ENCODE peak calls at places on chromosome 10, in six cellular contexts. M is hepatocyte, B is transverse colon, J is fibroblast of lung, C is spleen, H is lower lobe of right lung. V is an unnamed sample.
A peak's percentile ranks its signal among the peaks of the same experiment; 100 is the strongest.

GRCh38 chr10:49161411-49161997 is 26.7 kb downstream of the TMEM273 start:
- DNase-seq in M (peak; percentile 45), B (no peak), J (peak; percentile 66), C (no peak), H (no peak), V (no peak)

GRCh38 chr10:44564801-44565200 is 179.9 kb upstream of the CXCL12 start:
- DNase-seq in M (no peak), B (no peak), J (no peak), C (no peak), H (no peak), V (no peak)

GRCh38 chr10:70771311-70772194 is 13.6 kb downstream of the TBATA start:
- DNase-seq in M (no peak), B (no peak), J (no peak), C (peak; percentile 61), H (no peak), V (no peak)

GRCh38 chr10:112565434-112566053 is 118.5 kb downstream of the VTI1A start:
- DNase-seq in M (peak; percentile 81), B (peak; percentile 32), J (peak; percentile 59), C (no peak), H (no peak), V (no peak)

GRCh38 chr10:33146189-33146524 is 188.1 kb upstream of the ITGB1 start:
- DNase-seq in M (no peak), B (no peak), J (no peak), C (no peak), H (no peak), V (no peak)

GRCh38 chr10:57849726-57850357 is 417.9 kb downstream of the IPMK start:
- DNase-seq in M (peak; percentile 15), B (no peak), J (no peak), C (no peak), H (no peak), V (no peak)

GRCh38 chr10:117653170-117653515 is 110.6 kb downstream of the EMX2 start:
- DNase-seq in M (peak; percentile 81), B (no peak), J (peak; percentile 95), C (no peak), H (no peak), V (no peak)

GRCh38 chr10:98433881-98434732 is 12.6 kb downstream of the HPS1 start:
- DNase-seq in M (no peak), B (no peak), J (peak; percentile 81), C (no peak), H (no peak), V (no peak)

GRCh38 chr10:54800677-54801480 is at the start of gene PCDH15:
- DNase-seq in M (peak; percentile 57), B (no peak), J (peak; percentile 66), C (no peak), H (no peak), V (peak; percentile 3)

GRCh38 chr10:46290101-46290884 is 3.5 kb downstream of the ANTXRL start:
- DNase-seq in M (no peak), B (no peak), J (no peak), C (peak; percentile 54), H (no peak), V (no peak)

GRCh38 chr10:3532644-3533043 is 252.4 kb downstream of the KLF6 start:
- DNase-seq in M (no peak), B (no peak), J (peak; percentile 53), C (no peak), H (no peak), V (no peak)

GRCh38 chr10:117007080-117007479 is 2.1 kb upstream of the SHTN1 start:
- DNase-seq in M (no peak), B (no peak), J (peak; percentile 84), C (no peak), H (no peak), V (no peak)

GRCh38 chr10:72847681-72848080 is 45.9 kb upstream of the OIT3 start:
- DNase-seq in M (no peak), B (no peak), J (peak; percentile 21), C (no peak), H (no peak), V (no peak)

GRCh38 chr10:96693431-96693830 is 26.9 kb downstream of the PIK3AP1 start:
- DNase-seq in M (no peak), B (no peak), J (no peak), C (no peak), H (no peak), V (no peak)

GRCh38 chr10:96695366-96695765 is 24.9 kb downstream of the PIK3AP1 start:
- DNase-seq in M (no peak), B (no peak), J (no peak), C (no peak), H (no peak), V (no peak)

GRCh38 chr10:96697026-96697425 is 23.3 kb downstream of the PIK3AP1 start:
- DNase-seq in M (no peak), B (no peak), J (no peak), C (no peak), H (no peak), V (no peak)

GRCh38 chr10:96697438-96697837 is 22.9 kb downstream of the PIK3AP1 start:
- DNase-seq in M (no peak), B (no peak), J (no peak), C (no peak), H (no peak), V (no peak)

DNA sequence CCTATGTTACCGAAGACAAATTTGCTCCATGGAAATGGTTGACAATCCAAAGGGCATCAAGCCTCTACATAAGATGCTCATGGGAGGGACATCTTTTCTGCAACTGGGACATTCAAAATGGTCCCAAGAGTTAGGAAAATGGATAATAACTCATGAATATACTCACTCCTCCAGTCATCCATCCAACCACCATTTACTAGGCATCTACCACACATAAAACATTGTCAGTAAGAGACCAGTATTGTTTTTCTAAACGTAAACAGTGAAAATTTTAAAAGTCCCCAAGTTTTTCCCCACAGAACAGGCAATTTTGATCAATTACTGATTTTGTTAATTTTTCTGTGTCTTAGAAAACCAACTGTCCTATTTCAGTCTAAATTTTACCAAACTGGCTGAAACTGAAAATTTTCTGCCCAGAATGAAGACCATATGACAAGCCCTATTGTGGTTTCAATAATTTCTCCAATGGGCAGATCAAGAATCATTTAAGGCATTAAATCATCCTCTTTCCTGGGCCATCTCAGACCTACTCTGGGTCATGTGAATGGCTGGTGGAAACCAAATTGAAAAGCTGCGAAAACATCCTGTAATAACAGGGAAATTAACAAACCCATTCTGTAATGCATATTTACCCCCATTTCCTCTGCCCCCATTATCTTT is 24.2 kb downstream of the PIK3AP1 start:
- DNase-seq in M (no peak), B (no peak), J (no peak), C (no peak), H (no peak), V (no peak)
- H3K4me3 ChIP-seq in M (no peak overlapping the region), B (no peak overlapping the region), J (no peak overlapping the region), C (no peak overlapping the region), H (no peak overlapping the region), V (no peak overlapping the region)

GRCh38 chr10:7610017-7610416 is 56.7 kb downstream of the ITIH5 start:
- DNase-seq in M (no peak), B (no peak), J (no peak), C (no peak), H (no peak), V (no peak)

GRCh38 chr10:7606977-7607404 is 59.8 kb downstream of the ITIH5 start:
- DNase-seq in M (peak; percentile 58), B (no peak), J (no peak), C (no peak), H (no peak), V (no peak)

GRCh38 chr10:7610651-7611389 is 55.9 kb downstream of the ITIH5 start:
- DNase-seq in M (peak; percentile 66), B (peak; percentile 44), J (peak; percentile 82), C (no peak), H (no peak), V (no peak)

GRCh38 chr10:7608001-7608400 is 58.8 kb downstream of the ITIH5 start:
- DNase-seq in M (no peak), B (no peak), J (no peak), C (no peak), H (no peak), V (no peak)

DNA sequence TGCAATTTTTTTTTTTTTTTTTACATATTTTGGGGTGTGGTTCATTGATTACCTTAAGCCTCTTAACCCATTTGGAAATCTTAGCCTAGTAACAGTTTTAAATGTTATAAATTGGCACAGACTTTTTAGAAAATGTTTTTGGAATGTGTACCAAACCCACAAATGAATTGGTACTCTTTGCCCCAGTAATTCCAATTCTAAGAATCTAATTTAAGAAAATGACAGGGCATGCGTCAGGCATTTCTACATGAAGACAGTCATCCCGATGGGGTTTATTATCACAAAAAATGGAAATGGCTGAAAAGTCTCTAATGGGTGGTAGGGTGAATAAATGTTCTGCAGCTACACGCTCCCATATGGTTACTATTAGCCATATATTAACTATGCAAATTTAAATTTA is 54.9 kb downstream of the ITIH5 start:
- DNase-seq in M (no peak), B (no peak), J (no peak), C (no peak), H (no peak), V (no peak)
- H3K27ac ChIP-seq in M (no peak overlapping the region), B (no peak overlapping the region), J (no peak overlapping the region), C (no peak overlapping the region), H (no peak overlapping the region), V (no peak overlapping the region)

DNA sequence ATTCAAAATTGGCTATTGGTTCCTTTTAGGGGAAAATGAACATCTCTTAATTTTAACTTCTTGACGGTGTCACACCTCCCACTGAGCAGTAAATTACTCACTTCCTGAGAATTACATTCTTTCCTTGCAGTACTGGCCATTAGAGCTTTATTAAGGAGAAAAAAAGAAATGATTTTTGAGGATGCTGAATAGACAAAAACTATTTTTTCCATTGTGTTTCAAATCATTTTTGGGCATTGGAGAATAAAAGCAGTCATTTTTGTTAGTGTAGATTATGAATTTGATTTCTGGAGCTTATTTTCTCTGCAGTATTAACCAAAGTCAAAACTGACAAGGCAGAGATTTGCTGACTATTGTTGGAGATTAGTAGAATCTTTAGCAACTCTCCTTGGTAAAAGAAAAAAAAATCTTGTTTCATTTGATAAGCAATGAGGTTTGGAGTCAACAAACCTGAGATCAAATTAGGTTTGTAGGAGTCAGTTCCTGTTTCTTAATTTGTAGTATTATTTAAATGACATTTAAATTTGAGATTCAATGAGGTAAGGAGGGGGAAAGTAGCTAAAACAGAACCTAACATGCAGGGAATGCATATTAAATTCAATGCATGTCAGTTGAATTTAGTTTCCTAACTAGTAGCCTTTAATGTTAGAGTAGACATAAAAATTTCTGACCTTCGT is 70.6 kb downstream of the AP3M1 start:
- DNase-seq in M (no peak), B (no peak), J (peak; percentile 65), C (no peak), H (no peak), V (no peak)
- H3K4me3 ChIP-seq in M (no peak overlapping the region), B (no peak overlapping the region), J (no peak overlapping the region), C (no peak overlapping the region), H (no peak overlapping the region), V (no peak overlapping the region)

DNA sequence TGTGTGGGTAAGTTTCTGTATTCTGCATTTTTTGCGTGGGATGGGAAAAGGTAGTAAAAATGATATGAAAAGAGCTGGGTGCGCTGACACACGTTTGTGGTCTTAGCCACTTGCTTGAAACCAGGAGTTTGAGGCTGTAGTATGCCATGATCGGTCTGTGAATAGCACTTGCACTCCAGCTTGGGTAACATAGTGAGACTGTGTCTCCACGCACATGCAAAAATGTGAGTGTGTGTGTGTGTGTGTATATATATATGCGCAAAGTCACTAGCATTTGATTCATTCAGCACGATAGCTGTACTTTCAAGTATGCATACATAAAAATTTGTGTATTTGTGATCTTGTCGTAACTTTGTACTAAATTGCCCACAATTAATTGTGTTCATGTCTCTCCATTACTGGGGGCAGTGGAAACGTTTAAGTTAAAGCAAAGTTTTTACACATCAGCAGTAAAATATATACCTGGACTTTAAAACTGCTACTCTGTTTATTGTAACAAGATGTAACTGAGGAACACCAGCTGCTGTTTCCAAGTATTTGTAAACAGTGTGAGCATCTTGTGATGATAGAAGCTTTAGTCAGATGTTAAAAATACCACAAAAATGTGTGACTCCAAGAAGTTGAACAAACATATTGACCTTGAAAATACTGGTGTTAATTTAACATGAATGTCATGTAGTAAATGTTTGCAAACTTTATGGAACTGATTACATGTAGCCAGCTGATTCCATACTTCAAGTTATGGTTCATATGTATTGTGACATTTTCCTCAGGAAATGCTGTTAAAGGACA is 1.6 kb downstream of the ZRANB1 start:
- DNase-seq in M (no peak), B (no peak), J (peak; percentile 80), C (no peak), H (no peak), V (no peak)
- H3K27ac ChIP-seq in M (peak overlapping the region; percentile 12), B (peak overlapping the region; percentile 52), J (peak overlapping the region; percentile 88), C (peak overlapping the region; percentile 24), H (peak overlapping the region; percentile 14), V (no peak overlapping the region)